ENCODE peak calls at places on chromosome 19, in ten cellular contexts. One of them, this sample, is unnamed.

GRCh38 chr19:39154626-39155100 is 29.1 kb downstream of the PAK4 start:
- DNase-seq in left ventricle myocardium inferior: no peak
- DNase-seq in adipocyte: no peak
- DNase-seq in tibial nerve: no peak
- DNase-seq in Panc1: no peak
- DNase-seq in psoas muscle: no peak
- DNase-seq in CD4-positive, alpha-beta memory T cell: no peak
- DNase-seq in right cardiac atrium: no peak
- DNase-seq in H1: no peak
- DNase-seq in PC-9: peak; percentile 90
- DNase-seq in this sample: no peak

GRCh38 chr19:41456342-41456918 is 13.5 kb downstream of the ERICH4 start:
- DNase-seq in H1: no peak
- DNase-seq in CD4-positive, alpha-beta memory T cell: no peak
- DNase-seq in PC-9: no peak
- DNase-seq in tibial nerve: peak; percentile 18
- DNase-seq in Panc1: no peak
- DNase-seq in right cardiac atrium: peak; percentile 43
- DNase-seq in adipocyte: peak; percentile 32
- DNase-seq in psoas muscle: no peak
- DNase-seq in left ventricle myocardium inferior: no peak
- DNase-seq in this sample: no peak

GRCh38 chr19:7739801-7740659 is 7.3 kb downstream of the CD209 start:
- DNase-seq in tibial nerve: no peak
- DNase-seq in Panc1: no peak
- DNase-seq in adipocyte: no peak
- DNase-seq in right cardiac atrium: no peak
- DNase-seq in PC-9: peak; percentile 26
- DNase-seq in psoas muscle: no peak
- DNase-seq in CD4-positive, alpha-beta memory T cell: no peak
- DNase-seq in left ventricle myocardium inferior: no peak
- DNase-seq in H1: no peak
- DNase-seq in this sample: no peak

GRCh38 chr19:50658438-50659317 is 9.4 kb downstream of the C19orf81 start:
- DNase-seq in adipocyte: peak; percentile 64
- DNase-seq in PC-9: no peak
- DNase-seq in H1: peak; percentile 65
- DNase-seq in CD4-positive, alpha-beta memory T cell: no peak
- DNase-seq in psoas muscle: peak; percentile 60
- DNase-seq in Panc1: no peak
- DNase-seq in left ventricle myocardium inferior: peak; percentile 51
- DNase-seq in tibial nerve: peak; percentile 16
- DNase-seq in right cardiac atrium: peak; percentile 86
- DNase-seq in this sample: no peak

GRCh38 chr19:48190288-48191284 is 20.1 kb downstream of the ZSWIM9 start:
- DNase-seq in left ventricle myocardium inferior: no peak
- DNase-seq in PC-9: no peak
- DNase-seq in tibial nerve: no peak
- DNase-seq in adipocyte: no peak
- DNase-seq in right cardiac atrium: no peak
- DNase-seq in CD4-positive, alpha-beta memory T cell: peak; percentile 36
- DNase-seq in psoas muscle: no peak
- DNase-seq in Panc1: no peak
- DNase-seq in H1: peak; percentile 91
- DNase-seq in this sample: no peak

GRCh38 chr19:48507911-48508439 is 3.7 kb downstream of the LMTK3 start:
- DNase-seq in H1: no peak
- DNase-seq in right cardiac atrium: peak; percentile 30
- DNase-seq in adipocyte: no peak
- DNase-seq in Panc1: no peak
- DNase-seq in CD4-positive, alpha-beta memory T cell: no peak
- DNase-seq in psoas muscle: no peak
- DNase-seq in PC-9: no peak
- DNase-seq in left ventricle myocardium inferior: no peak
- DNase-seq in tibial nerve: no peak
- DNase-seq in this sample: no peak

GRCh38 chr19:40567750-40568494 is 8.8 kb upstream of the SHKBP1 start:
- DNase-seq in psoas muscle: no peak
- DNase-seq in right cardiac atrium: no peak
- DNase-seq in CD4-positive, alpha-beta memory T cell: no peak
- DNase-seq in adipocyte: peak; percentile 26
- DNase-seq in tibial nerve: no peak
- DNase-seq in PC-9: no peak
- DNase-seq in left ventricle myocardium inferior: no peak
- DNase-seq in Panc1: no peak
- DNase-seq in H1: no peak
- DNase-seq in this sample: no peak

GRCh38 chr19:33100894-33101644 is 20.1 kb downstream of the GPATCH1 start:
- DNase-seq in right cardiac atrium: no peak
- DNase-seq in left ventricle myocardium inferior: no peak
- DNase-seq in tibial nerve: no peak
- DNase-seq in PC-9: peak; percentile 85
- DNase-seq in H1: no peak
- DNase-seq in Panc1: peak; percentile 47
- DNase-seq in psoas muscle: no peak
- DNase-seq in CD4-positive, alpha-beta memory T cell: no peak
- DNase-seq in adipocyte: no peak
- DNase-seq in this sample: no peak

GRCh38 chr19:49749055-49749716 is 13.9 kb downstream of the TSKS start:
- DNase-seq in H1: no peak
- DNase-seq in PC-9: no peak
- DNase-seq in Panc1: no peak
- DNase-seq in CD4-positive, alpha-beta memory T cell: no peak
- DNase-seq in left ventricle myocardium inferior: no peak
- DNase-seq in psoas muscle: no peak
- DNase-seq in adipocyte: peak; percentile 29
- DNase-seq in right cardiac atrium: no peak
- DNase-seq in tibial nerve: no peak
- DNase-seq in this sample: no peak

GRCh38 chr19:48443731-48444128 is 2.1 kb upstream of the GRWD1 start:
- DNase-seq in H1: no peak
- DNase-seq in CD4-positive, alpha-beta memory T cell: peak; percentile 13
- DNase-seq in tibial nerve: no peak
- DNase-seq in adipocyte: peak; percentile 13
- DNase-seq in PC-9: no peak
- DNase-seq in psoas muscle: no peak
- DNase-seq in left ventricle myocardium inferior: no peak
- DNase-seq in Panc1: no peak
- DNase-seq in right cardiac atrium: peak; percentile 66
- DNase-seq in this sample: no peak

GRCh38 chr19:27714857-27715256 is 1498.1 kb downstream of the UQCRFS1 start:
- DNase-seq in H1: no peak
- DNase-seq in psoas muscle: no peak
- DNase-seq in right cardiac atrium: no peak
- DNase-seq in adipocyte: no peak
- DNase-seq in left ventricle myocardium inferior: no peak
- DNase-seq in CD4-positive, alpha-beta memory T cell: no peak
- DNase-seq in tibial nerve: no peak
- DNase-seq in Panc1: no peak
- DNase-seq in PC-9: no peak
- DNase-seq in this sample: no peak

GRCh38 chr19:50896591-50897190 is 14.5 kb downstream of the KLK4 start:
- DNase-seq in adipocyte: no peak
- DNase-seq in H1: no peak
- DNase-seq in Panc1: peak; percentile 90
- DNase-seq in CD4-positive, alpha-beta memory T cell: no peak
- DNase-seq in psoas muscle: no peak
- DNase-seq in left ventricle myocardium inferior: no peak
- DNase-seq in tibial nerve: no peak
- DNase-seq in PC-9: peak; percentile 86
- DNase-seq in right cardiac atrium: no peak
- DNase-seq in this sample: no peak

GRCh38 chr19:1360818-1361461 is 22.8 kb upstream of the NDUFS7 start:
- DNase-seq in PC-9: no peak
- DNase-seq in Panc1: no peak
- DNase-seq in adipocyte: peak; percentile 78
- DNase-seq in left ventricle myocardium inferior: peak; percentile 78
- DNase-seq in CD4-positive, alpha-beta memory T cell: no peak
- DNase-seq in tibial nerve: peak; percentile 42
- DNase-seq in right cardiac atrium: peak; percentile 91
- DNase-seq in psoas muscle: peak; percentile 76
- DNase-seq in H1: no peak
- DNase-seq in this sample: no peak

GRCh38 chr19:33064117-33064777 is 441 bp downstream of the RHPN2 start:
- DNase-seq in right cardiac atrium: peak; percentile 72
- DNase-seq in PC-9: no peak
- DNase-seq in tibial nerve: no peak
- DNase-seq in adipocyte: peak; percentile 41
- DNase-seq in psoas muscle: no peak
- DNase-seq in left ventricle myocardium inferior: no peak
- DNase-seq in Panc1: no peak
- DNase-seq in H1: no peak
- DNase-seq in CD4-positive, alpha-beta memory T cell: peak; percentile 13
- DNase-seq in this sample: peak; percentile 12

GRCh38 chr19:18588611-18589379 is at the start of gene REX1BD:
- DNase-seq in H1: no peak
- DNase-seq in Panc1: no peak
- DNase-seq in right cardiac atrium: peak; percentile 96
- DNase-seq in CD4-positive, alpha-beta memory T cell: peak; percentile 86
- DNase-seq in PC-9: peak; percentile 66
- DNase-seq in tibial nerve: peak; percentile 72
- DNase-seq in adipocyte: peak; percentile 88
- DNase-seq in left ventricle myocardium inferior: peak; percentile 87
- DNase-seq in psoas muscle: peak; percentile 94
- DNase-seq in this sample: peak; percentile 73

GRCh38 chr19:11091343-11092153 is 2.3 kb downstream of the LDLR start:
- DNase-seq in psoas muscle: peak; percentile 59
- DNase-seq in Panc1: peak; percentile 76
- DNase-seq in adipocyte: peak; percentile 89
- DNase-seq in CD4-positive, alpha-beta memory T cell: peak; percentile 72
- DNase-seq in left ventricle myocardium inferior: no peak
- DNase-seq in tibial nerve: no peak
- DNase-seq in PC-9: peak; percentile 99
- DNase-seq in right cardiac atrium: peak; percentile 73
- DNase-seq in H1: no peak
- DNase-seq in this sample: peak; percentile 40

GRCh38 chr19:32330149-32330548 is 15.3 kb upstream of the ZNF507 start:
- DNase-seq in adipocyte: no peak
- DNase-seq in H1: no peak
- DNase-seq in right cardiac atrium: no peak
- DNase-seq in tibial nerve: no peak
- DNase-seq in Panc1: no peak
- DNase-seq in CD4-positive, alpha-beta memory T cell: no peak
- DNase-seq in psoas muscle: no peak
- DNase-seq in PC-9: no peak
- DNase-seq in left ventricle myocardium inferior: no peak
- DNase-seq in this sample: no peak

GRCh38 chr19:35596366-35596999 is 10.5 kb downstream of the PMIS2 start:
- DNase-seq in tibial nerve: no peak
- DNase-seq in left ventricle myocardium inferior: no peak
- DNase-seq in Panc1: no peak
- DNase-seq in PC-9: no peak
- DNase-seq in CD4-positive, alpha-beta memory T cell: no peak
- DNase-seq in right cardiac atrium: no peak
- DNase-seq in psoas muscle: no peak
- DNase-seq in H1: no peak
- DNase-seq in adipocyte: no peak
- DNase-seq in this sample: no peak

GRCh38 chr19:1085676-1086442 is 9.3 kb downstream of the POLR2E start:
- DNase-seq in psoas muscle: peak; percentile 59
- DNase-seq in H1: no peak
- DNase-seq in CD4-positive, alpha-beta memory T cell: no peak
- DNase-seq in Panc1: no peak
- DNase-seq in right cardiac atrium: peak; percentile 58
- DNase-seq in PC-9: no peak
- DNase-seq in adipocyte: no peak
- DNase-seq in left ventricle myocardium inferior: no peak
- DNase-seq in tibial nerve: no peak
- DNase-seq in this sample: no peak

DNA sequence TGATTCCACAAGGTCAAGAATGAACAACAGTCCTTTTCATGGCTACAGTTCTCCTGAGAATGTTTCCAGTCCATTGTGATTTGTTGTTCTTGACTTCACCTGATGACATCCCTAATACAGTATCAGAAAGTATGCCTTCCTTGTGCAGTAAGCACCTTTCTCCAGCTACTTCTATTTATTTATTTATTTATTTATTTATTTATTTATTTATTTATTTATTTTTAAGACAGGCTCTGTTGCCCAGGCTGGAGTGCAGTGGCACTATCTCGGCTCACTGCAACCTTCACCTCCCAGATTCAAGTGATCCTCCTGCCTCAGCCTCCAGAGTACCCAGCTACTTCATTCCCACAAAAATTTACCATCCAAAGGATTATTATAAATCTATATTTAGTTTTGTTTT is 6.6 kb upstream of the ZNF841 start:
- DNase-seq in psoas muscle: no peak
- DNase-seq in PC-9: no peak
- DNase-seq in adipocyte: no peak
- DNase-seq in right cardiac atrium: no peak
- DNase-seq in left ventricle myocardium inferior: no peak
- DNase-seq in Panc1: no peak
- DNase-seq in CD4-positive, alpha-beta memory T cell: no peak
- DNase-seq in H1: no peak
- DNase-seq in tibial nerve: no peak
- DNase-seq in this sample: no peak
- H3K9me3 ChIP-seq in psoas muscle: peaks cover 54% of the 10 kb centered on the region
- H3K9me3 ChIP-seq in PC-9: peaks cover 46% of the 10 kb centered on the region
- H3K9me3 ChIP-seq in adipocyte: peaks cover 72% of the 10 kb centered on the region
- H3K9me3 ChIP-seq in right cardiac atrium: no peaks in the 10 kb centered on the region
- H3K9me3 ChIP-seq in left ventricle myocardium inferior: peaks cover 81% of the 10 kb centered on the region
- H3K9me3 ChIP-seq in Panc1: peaks cover 18% of the 10 kb centered on the region
- H3K9me3 ChIP-seq in CD4-positive, alpha-beta memory T cell: no peaks in the 10 kb centered on the region
- H3K9me3 ChIP-seq in H1: peaks cover 51% of the 10 kb centered on the region
- H3K9me3 ChIP-seq in tibial nerve: no peaks in the 10 kb centered on the region
- H3K9me3 ChIP-seq in this sample: peaks cover 18% of the 10 kb centered on the region

GRCh38 chr19:44315883-44316282 is 11.1 kb upstream of the ZNF235 start:
- DNase-seq in right cardiac atrium: no peak
- DNase-seq in left ventricle myocardium inferior: no peak
- DNase-seq in adipocyte: no peak
- DNase-seq in Panc1: no peak
- DNase-seq in CD4-positive, alpha-beta memory T cell: no peak
- DNase-seq in tibial nerve: no peak
- DNase-seq in PC-9: no peak
- DNase-seq in psoas muscle: no peak
- DNase-seq in H1: no peak
- DNase-seq in this sample: no peak
- H3K9me3 ChIP-seq in right cardiac atrium: no peaks in the 10 kb centered on the region
- H3K9me3 ChIP-seq in left ventricle myocardium inferior: peaks cover 93% of the 10 kb centered on the region
- H3K9me3 ChIP-seq in adipocyte: peaks cover 30% of the 10 kb centered on the region
- H3K9me3 ChIP-seq in Panc1: no peaks in the 10 kb centered on the region
- H3K9me3 ChIP-seq in CD4-positive, alpha-beta memory T cell: no peaks in the 10 kb centered on the region
- H3K9me3 ChIP-seq in tibial nerve: no peaks in the 10 kb centered on the region
- H3K9me3 ChIP-seq in PC-9: peaks cover 28% of the 10 kb centered on the region
- H3K9me3 ChIP-seq in psoas muscle: peaks cover 81% of the 10 kb centered on the region
- H3K9me3 ChIP-seq in H1: peaks cover 29% of the 10 kb centered on the region
- H3K9me3 ChIP-seq in this sample: no peaks in the 10 kb centered on the region

GRCh38 chr19:55189424-55189823 is 9.3 kb upstream of the SYT5 start:
- DNase-seq in H1: peak; percentile 29
- DNase-seq in psoas muscle: peak; percentile 71
- DNase-seq in left ventricle myocardium inferior: peak; percentile 30
- DNase-seq in CD4-positive, alpha-beta memory T cell: no peak
- DNase-seq in PC-9: peak; percentile 90
- DNase-seq in tibial nerve: no peak
- DNase-seq in right cardiac atrium: no peak
- DNase-seq in Panc1: peak; percentile 93
- DNase-seq in adipocyte: peak; percentile 38
- DNase-seq in this sample: no peak
- H3K9me3 ChIP-seq in H1: no peaks in the 10 kb centered on the region
- H3K9me3 ChIP-seq in psoas muscle: no peaks in the 10 kb centered on the region
- H3K9me3 ChIP-seq in left ventricle myocardium inferior: no peaks in the 10 kb centered on the region
- H3K9me3 ChIP-seq in CD4-positive, alpha-beta memory T cell: no peaks in the 10 kb centered on the region
- H3K9me3 ChIP-seq in PC-9: no peaks in the 10 kb centered on the region
- H3K9me3 ChIP-seq in tibial nerve: no peaks in the 10 kb centered on the region
- H3K9me3 ChIP-seq in right cardiac atrium: no peaks in the 10 kb centered on the region
- H3K9me3 ChIP-seq in Panc1: no peaks in the 10 kb centered on the region
- H3K9me3 ChIP-seq in adipocyte: no peaks in the 10 kb centered on the region
- H3K9me3 ChIP-seq in this sample: no peaks in the 10 kb centered on the region

GRCh38 chr19:55015126-55015525 is 22.9 kb downstream of the GP6 start:
- DNase-seq in PC-9: no peak
- DNase-seq in adipocyte: no peak
- DNase-seq in H1: no peak
- DNase-seq in right cardiac atrium: no peak
- DNase-seq in psoas muscle: no peak
- DNase-seq in left ventricle myocardium inferior: no peak
- DNase-seq in tibial nerve: no peak
- DNase-seq in Panc1: no peak
- DNase-seq in CD4-positive, alpha-beta memory T cell: no peak
- DNase-seq in this sample: no peak
- H3K9me3 ChIP-seq in PC-9: no peaks in the 10 kb centered on the region
- H3K9me3 ChIP-seq in adipocyte: no peaks in the 10 kb centered on the region
- H3K9me3 ChIP-seq in H1: no peaks in the 10 kb centered on the region
- H3K9me3 ChIP-seq in right cardiac atrium: no peaks in the 10 kb centered on the region
- H3K9me3 ChIP-seq in psoas muscle: no peaks in the 10 kb centered on the region
- H3K9me3 ChIP-seq in left ventricle myocardium inferior: no peaks in the 10 kb centered on the region
- H3K9me3 ChIP-seq in tibial nerve: no peaks in the 10 kb centered on the region
- H3K9me3 ChIP-seq in Panc1: no peaks in the 10 kb centered on the region
- H3K9me3 ChIP-seq in CD4-positive, alpha-beta memory T cell: no peaks in the 10 kb centered on the region
- H3K9me3 ChIP-seq in this sample: no peaks in the 10 kb centered on the region

This sample was measured in T-helper 17 cell.